ENCODE peak calls at places on chromosomes 16 and 17, in six cellular contexts. One of them, this sample, is unnamed.

GRCh38 chr16:55329791-55330190 is 5.8 kb downstream of the IRX6 start:
- DNase-seq in fibroblast of pulmonary artery: no peak
- DNase-seq in suprapubic skin: no peak
- DNase-seq in astrocyte of the spinal cord: no peak
- DNase-seq in testis: no peak
- DNase-seq in cardiac fibroblast: no peak
- DNase-seq in this sample: no peak

GRCh38 chr16:35140293-35140986 is 1681.0 kb downstream of the TP53TG3F start:
- DNase-seq in fibroblast of pulmonary artery: no peak
- DNase-seq in suprapubic skin: no peak
- DNase-seq in testis: no peak
- DNase-seq in astrocyte of the spinal cord: no peak
- DNase-seq in cardiac fibroblast: no peak
- DNase-seq in this sample: no peak

GRCh38 chr16:82993874-82994375 is 367.2 kb downstream of the CDH13 start:
- DNase-seq in testis: no peak
- DNase-seq in cardiac fibroblast: no peak
- DNase-seq in fibroblast of pulmonary artery: no peak
- DNase-seq in suprapubic skin: no peak
- DNase-seq in astrocyte of the spinal cord: no peak
- DNase-seq in this sample: no peak

GRCh38 chr16:27918755-27919154 is 144.8 kb downstream of the GSG1L start:
- DNase-seq in cardiac fibroblast: no peak
- DNase-seq in astrocyte of the spinal cord: no peak
- DNase-seq in suprapubic skin: no peak
- DNase-seq in fibroblast of pulmonary artery: no peak
- DNase-seq in testis: peak
- DNase-seq in this sample: no peak

GRCh38 chr17:43952351-43952723 is 1.4 kb downstream of the PYY start:
- DNase-seq in fibroblast of pulmonary artery: no peak
- DNase-seq in testis: peak
- DNase-seq in astrocyte of the spinal cord: no peak
- DNase-seq in cardiac fibroblast: no peak
- DNase-seq in suprapubic skin: no peak
- DNase-seq in this sample: no peak

GRCh38 chr17:34318474-34318873 is 761 bp upstream of the CCL8 start:
- DNase-seq in astrocyte of the spinal cord: no peak
- DNase-seq in suprapubic skin: no peak
- DNase-seq in fibroblast of pulmonary artery: no peak
- DNase-seq in testis: no peak
- DNase-seq in cardiac fibroblast: no peak
- DNase-seq in this sample: no peak

GRCh38 chr16:814974-815373 is 14.4 kb upstream of the GNG13 start:
- DNase-seq in testis: no peak
- DNase-seq in suprapubic skin: no peak
- DNase-seq in astrocyte of the spinal cord: peak
- DNase-seq in fibroblast of pulmonary artery: no peak
- DNase-seq in cardiac fibroblast: peak
- DNase-seq in this sample: no peak

GRCh38 chr17:21678451-21679081 is 13.8 kb upstream of the KCNJ18 start:
- DNase-seq in astrocyte of the spinal cord: no peak
- DNase-seq in testis: peak
- DNase-seq in suprapubic skin: peak
- DNase-seq in cardiac fibroblast: no peak
- DNase-seq in fibroblast of pulmonary artery: no peak
- DNase-seq in this sample: no peak

GRCh38 chr16:61829631-61830030 is 206.6 kb downstream of the CDH8 start:
- DNase-seq in cardiac fibroblast: no peak
- DNase-seq in fibroblast of pulmonary artery: peak
- DNase-seq in testis: no peak
- DNase-seq in astrocyte of the spinal cord: peak
- DNase-seq in suprapubic skin: no peak
- DNase-seq in this sample: no peak

GRCh38 chr17:79835953-79836951 is 3.0 kb downstream of the CBX4 start:
- DNase-seq in suprapubic skin: no peak
- DNase-seq in testis: no peak
- DNase-seq in fibroblast of pulmonary artery: no peak
- DNase-seq in astrocyte of the spinal cord: no peak
- DNase-seq in cardiac fibroblast: no peak
- DNase-seq in this sample: no peak

GRCh38 chr16:1941924-1942809 is 832 bp downstream of the MSRB1 start:
- DNase-seq in suprapubic skin: no peak
- DNase-seq in fibroblast of pulmonary artery: peak
- DNase-seq in cardiac fibroblast: peak
- DNase-seq in astrocyte of the spinal cord: no peak
- DNase-seq in testis: no peak
- DNase-seq in this sample: no peak

GRCh38 chr17:4769628-4770027 is 2.1 kb upstream of the TM4SF5 start:
- DNase-seq in fibroblast of pulmonary artery: no peak
- DNase-seq in suprapubic skin: no peak
- DNase-seq in astrocyte of the spinal cord: peak
- DNase-seq in cardiac fibroblast: no peak
- DNase-seq in testis: no peak
- DNase-seq in this sample: no peak

GRCh38 chr16:19223235-19223847 is 55.3 kb downstream of the SYT17 start:
- DNase-seq in cardiac fibroblast: no peak
- DNase-seq in suprapubic skin: no peak
- DNase-seq in fibroblast of pulmonary artery: peak
- DNase-seq in astrocyte of the spinal cord: no peak
- DNase-seq in testis: peak
- DNase-seq in this sample: peak

GRCh38 chr16:35598696-35599332 is 2139.4 kb downstream of the TP53TG3F start:
- DNase-seq in fibroblast of pulmonary artery: no peak
- DNase-seq in suprapubic skin: no peak
- DNase-seq in astrocyte of the spinal cord: no peak
- DNase-seq in cardiac fibroblast: no peak
- DNase-seq in testis: no peak
- DNase-seq in this sample: no peak

GRCh38 chr17:82212331-82213250 is at the start of gene CCDC57:
- DNase-seq in cardiac fibroblast: peak
- DNase-seq in suprapubic skin: no peak
- DNase-seq in testis: peak
- DNase-seq in fibroblast of pulmonary artery: peak
- DNase-seq in astrocyte of the spinal cord: peak
- DNase-seq in this sample: no peak

GRCh38 chr17:12985431-12986285 is 32.2 kb downstream of the ELAC2 start:
- DNase-seq in cardiac fibroblast: peak
- DNase-seq in testis: no peak
- DNase-seq in astrocyte of the spinal cord: peak
- DNase-seq in fibroblast of pulmonary artery: no peak
- DNase-seq in suprapubic skin: no peak
- DNase-seq in this sample: no peak

GRCh38 chr16:23871924-23872323 is 36.1 kb downstream of the PRKCB start:
- DNase-seq in testis: no peak
- DNase-seq in fibroblast of pulmonary artery: no peak
- DNase-seq in cardiac fibroblast: no peak
- DNase-seq in suprapubic skin: no peak
- DNase-seq in astrocyte of the spinal cord: no peak
- DNase-seq in this sample: no peak

GRCh38 chr17:80968602-80969029 is 23.0 kb upstream of the CHMP6 start:
- DNase-seq in astrocyte of the spinal cord: no peak
- DNase-seq in testis: peak
- DNase-seq in suprapubic skin: no peak
- DNase-seq in cardiac fibroblast: peak
- DNase-seq in fibroblast of pulmonary artery: no peak
- DNase-seq in this sample: no peak

DNA sequence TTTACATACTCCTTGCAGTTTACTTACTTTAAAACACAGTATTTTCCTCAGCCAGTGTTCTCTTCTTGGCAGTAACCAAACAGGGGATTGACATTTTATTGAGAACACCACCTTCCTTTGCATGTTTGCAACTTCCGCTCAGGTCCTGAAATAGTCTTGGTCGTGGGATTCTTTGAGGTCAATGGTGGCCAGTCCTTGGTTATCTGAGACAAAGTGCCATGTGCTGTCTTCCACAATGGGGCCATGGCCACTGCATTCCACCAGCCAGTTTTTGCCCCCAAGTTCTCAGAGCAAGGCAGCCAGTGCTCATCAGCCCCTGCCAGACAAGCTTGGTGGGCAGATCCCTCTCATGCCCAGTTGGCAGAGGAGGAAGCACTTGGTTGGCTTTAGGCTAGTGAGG is 22.9 kb downstream of the CMTM4 start:
- DNase-seq in fibroblast of pulmonary artery: no peak
- DNase-seq in suprapubic skin: no peak
- DNase-seq in astrocyte of the spinal cord: no peak
- DNase-seq in cardiac fibroblast: no peak
- DNase-seq in testis: no peak
- DNase-seq in this sample: no peak
- H3K4me3 ChIP-seq in fibroblast of pulmonary artery: no peak
- H3K4me3 ChIP-seq in suprapubic skin: no peak
- H3K4me3 ChIP-seq in astrocyte of the spinal cord: no peak
- H3K4me3 ChIP-seq in cardiac fibroblast: no peak
- H3K4me3 ChIP-seq in testis: no peak
- H3K4me3 ChIP-seq in this sample: no peak

DNA sequence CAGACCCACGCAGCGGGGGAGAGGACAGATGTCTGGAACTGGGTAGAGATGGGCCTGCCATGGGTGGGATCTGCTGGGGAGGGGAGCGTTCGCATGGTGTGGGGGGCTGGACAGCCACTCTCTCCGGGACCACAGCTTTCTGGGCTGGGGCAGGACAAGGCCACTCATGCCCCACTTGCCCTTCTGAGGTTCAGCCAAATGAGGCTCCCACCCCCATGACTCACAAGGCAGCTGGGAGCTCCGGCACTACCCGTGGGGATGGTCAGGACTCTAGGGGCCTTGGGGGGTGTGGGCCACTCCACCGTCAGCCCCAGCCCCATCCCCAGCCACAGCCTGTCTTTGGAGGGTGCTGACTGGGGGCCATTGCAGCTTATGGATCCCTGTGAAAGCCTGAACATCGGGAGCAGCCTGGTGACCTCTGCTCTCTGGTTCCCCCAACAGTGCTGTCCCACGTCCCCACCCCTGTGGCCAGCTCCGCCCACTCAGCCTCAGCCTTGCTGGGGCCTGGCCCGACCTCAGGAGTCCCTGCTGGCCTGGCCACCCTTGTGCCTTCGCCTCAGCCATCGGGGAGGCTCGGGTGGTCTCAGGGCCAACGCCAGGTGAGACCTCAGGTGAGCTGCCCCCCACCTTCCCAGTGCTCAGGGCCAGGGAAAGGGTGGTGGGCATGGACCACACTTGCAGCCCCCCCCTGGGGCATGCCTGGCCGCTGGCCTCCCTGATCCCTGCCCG is 4.7 kb upstream of the CDH15 start:
- DNase-seq in testis: no peak
- DNase-seq in cardiac fibroblast: no peak
- DNase-seq in suprapubic skin: no peak
- DNase-seq in astrocyte of the spinal cord: no peak
- DNase-seq in fibroblast of pulmonary artery: no peak
- DNase-seq in this sample: no peak
- H3K4me3 ChIP-seq in testis: no peak
- H3K4me3 ChIP-seq in cardiac fibroblast: no peak
- H3K4me3 ChIP-seq in suprapubic skin: no peak
- H3K4me3 ChIP-seq in astrocyte of the spinal cord: no peak
- H3K4me3 ChIP-seq in fibroblast of pulmonary artery: no peak
- H3K4me3 ChIP-seq in this sample: no peak

DNA sequence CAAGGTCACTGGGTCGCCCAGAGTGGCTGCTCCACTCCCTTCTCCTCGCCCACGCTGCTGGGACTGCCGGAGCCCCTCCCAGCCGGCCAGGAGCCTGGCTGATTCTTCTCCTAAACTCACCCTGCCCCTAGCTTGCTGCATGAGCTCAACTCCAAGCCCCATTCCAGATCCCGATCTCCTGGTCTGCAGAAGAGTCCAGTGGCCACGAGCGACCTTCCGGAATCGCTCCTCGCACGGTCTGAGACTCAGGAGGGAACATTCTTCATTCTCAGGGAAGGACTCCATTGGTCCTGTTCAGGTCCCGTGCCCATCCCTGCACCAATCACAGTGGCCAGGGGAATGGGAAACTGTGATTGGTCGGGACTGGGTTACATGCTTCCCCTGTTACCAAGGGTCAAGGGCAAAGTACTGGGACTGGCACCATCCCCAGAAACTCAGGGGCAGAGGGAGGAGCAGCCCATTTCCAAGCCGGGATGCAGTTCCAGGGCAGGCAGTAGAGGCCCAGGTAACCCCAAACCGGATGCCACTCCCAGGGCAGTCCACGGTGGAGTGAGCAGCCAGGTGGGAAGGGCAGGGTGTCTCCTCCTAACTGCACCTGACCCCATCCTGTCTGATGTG is 24.5 kb upstream of the CIBAR2 start:
- DNase-seq in fibroblast of pulmonary artery: peak
- DNase-seq in astrocyte of the spinal cord: peak
- DNase-seq in suprapubic skin: no peak
- DNase-seq in cardiac fibroblast: peak
- DNase-seq in testis: peak
- DNase-seq in this sample: no peak
- H3K4me3 ChIP-seq in fibroblast of pulmonary artery: peak
- H3K4me3 ChIP-seq in astrocyte of the spinal cord: no peak
- H3K4me3 ChIP-seq in suprapubic skin: peak
- H3K4me3 ChIP-seq in cardiac fibroblast: no peak
- H3K4me3 ChIP-seq in testis: peak
- H3K4me3 ChIP-seq in this sample: no peak

GRCh38 chr16:74775255-74775654 is 635 bp upstream of the FA2H start:
- DNase-seq in cardiac fibroblast: no peak
- DNase-seq in astrocyte of the spinal cord: no peak
- DNase-seq in suprapubic skin: no peak
- DNase-seq in fibroblast of pulmonary artery: no peak
- DNase-seq in testis: no peak
- DNase-seq in this sample: no peak
- H3K4me3 ChIP-seq in cardiac fibroblast: no peak
- H3K4me3 ChIP-seq in astrocyte of the spinal cord: no peak
- H3K4me3 ChIP-seq in suprapubic skin: peak
- H3K4me3 ChIP-seq in fibroblast of pulmonary artery: no peak
- H3K4me3 ChIP-seq in testis: peak
- H3K4me3 ChIP-seq in this sample: no peak

GRCh38 chr17:31554930-31555329 is 163.5 kb downstream of the RAB11FIP4 start:
- DNase-seq in astrocyte of the spinal cord: no peak
- DNase-seq in testis: no peak
- DNase-seq in cardiac fibroblast: no peak
- DNase-seq in fibroblast of pulmonary artery: no peak
- DNase-seq in suprapubic skin: no peak
- DNase-seq in this sample: no peak
- H3K4me3 ChIP-seq in astrocyte of the spinal cord: no peak
- H3K4me3 ChIP-seq in testis: no peak
- H3K4me3 ChIP-seq in cardiac fibroblast: no peak
- H3K4me3 ChIP-seq in fibroblast of pulmonary artery: no peak
- H3K4me3 ChIP-seq in suprapubic skin: no peak
- H3K4me3 ChIP-seq in this sample: no peak

GRCh38 chr16:12903325-12904040 is 2.1 kb downstream of the SHISA9 start:
- DNase-seq in cardiac fibroblast: no peak
- DNase-seq in fibroblast of pulmonary artery: no peak
- DNase-seq in testis: no peak
- DNase-seq in suprapubic skin: no peak
- DNase-seq in astrocyte of the spinal cord: no peak
- DNase-seq in this sample: no peak
- H3K4me3 ChIP-seq in cardiac fibroblast: no peak
- H3K4me3 ChIP-seq in fibroblast of pulmonary artery: no peak
- H3K4me3 ChIP-seq in testis: no peak
- H3K4me3 ChIP-seq in suprapubic skin: peak
- H3K4me3 ChIP-seq in astrocyte of the spinal cord: peak
- H3K4me3 ChIP-seq in this sample: no peak